ENCODE peak calls at places on chromosomes 1 and 21, in seven cellular contexts. One of them, this sample, is unnamed. For H3K9me3, the result is how much of the 10 kb centered on the place peaks cover.

GRCh38 chr1:154154534-154155181 is at the start of gene NUP210L:
- DNase-seq in A549: no peak
- DNase-seq in kidney: peak
- DNase-seq in ovary: peak
- DNase-seq in lung: peak
- DNase-seq in endothelial cell of umbilical vein: no peak
- DNase-seq in CD8-positive, alpha-beta memory T cell: no peak
- DNase-seq in this sample: no peak

GRCh38 chr21:16534408-16535099 is 804.8 kb downstream of the USP25 start:
- DNase-seq in kidney: peak
- DNase-seq in A549: peak
- DNase-seq in endothelial cell of umbilical vein: peak
- DNase-seq in ovary: peak
- DNase-seq in lung: peak
- DNase-seq in CD8-positive, alpha-beta memory T cell: no peak
- DNase-seq in this sample: no peak

GRCh38 chr1:39407496-39407888 is 83.9 kb upstream of the BMP8A start:
- DNase-seq in lung: no peak
- DNase-seq in kidney: no peak
- DNase-seq in CD8-positive, alpha-beta memory T cell: no peak
- DNase-seq in endothelial cell of umbilical vein: no peak
- DNase-seq in ovary: no peak
- DNase-seq in A549: no peak
- DNase-seq in this sample: no peak

GRCh38 chr1:4017636-4018365 is 117.7 kb upstream of the C1orf174 start:
- DNase-seq in ovary: no peak
- DNase-seq in endothelial cell of umbilical vein: no peak
- DNase-seq in A549: no peak
- DNase-seq in CD8-positive, alpha-beta memory T cell: no peak
- DNase-seq in lung: no peak
- DNase-seq in kidney: no peak
- DNase-seq in this sample: no peak

GRCh38 chr1:171477804-171478203 is 7.5 kb upstream of the PRRC2C start:
- DNase-seq in A549: no peak
- DNase-seq in kidney: no peak
- DNase-seq in ovary: no peak
- DNase-seq in lung: no peak
- DNase-seq in CD8-positive, alpha-beta memory T cell: no peak
- DNase-seq in endothelial cell of umbilical vein: no peak
- DNase-seq in this sample: no peak

GRCh38 chr1:81379430-81379829 is 421.3 kb upstream of the ADGRL2 start:
- DNase-seq in ovary: no peak
- DNase-seq in lung: no peak
- DNase-seq in kidney: no peak
- DNase-seq in endothelial cell of umbilical vein: no peak
- DNase-seq in CD8-positive, alpha-beta memory T cell: no peak
- DNase-seq in A549: no peak
- DNase-seq in this sample: no peak

GRCh38 chr1:12549460-12550349 is 68.3 kb downstream of the DHRS3 start:
- DNase-seq in CD8-positive, alpha-beta memory T cell: no peak
- DNase-seq in A549: peak
- DNase-seq in endothelial cell of umbilical vein: peak
- DNase-seq in ovary: peak
- DNase-seq in kidney: peak
- DNase-seq in lung: no peak
- DNase-seq in this sample: no peak

GRCh38 chr21:44521928-44522752 is 17.9 kb downstream of the KRTAP10-1 start:
- DNase-seq in CD8-positive, alpha-beta memory T cell: no peak
- DNase-seq in A549: no peak
- DNase-seq in lung: no peak
- DNase-seq in ovary: no peak
- DNase-seq in kidney: peak
- DNase-seq in endothelial cell of umbilical vein: no peak
- DNase-seq in this sample: no peak

GRCh38 chr1:3684031-3684430 is 31.7 kb downstream of the TP73 start:
- DNase-seq in A549: no peak
- DNase-seq in lung: no peak
- DNase-seq in CD8-positive, alpha-beta memory T cell: no peak
- DNase-seq in endothelial cell of umbilical vein: no peak
- DNase-seq in kidney: no peak
- DNase-seq in ovary: no peak
- DNase-seq in this sample: no peak

GRCh38 chr1:162552684-162553252 is 8.8 kb upstream of the UAP1 start:
- DNase-seq in ovary: no peak
- DNase-seq in kidney: no peak
- DNase-seq in A549: no peak
- DNase-seq in endothelial cell of umbilical vein: no peak
- DNase-seq in lung: no peak
- DNase-seq in CD8-positive, alpha-beta memory T cell: no peak
- DNase-seq in this sample: no peak

GRCh38 chr21:21971384-21971783 is 973.2 kb downstream of the NCAM2 start:
- DNase-seq in ovary: no peak
- DNase-seq in lung: no peak
- DNase-seq in CD8-positive, alpha-beta memory T cell: no peak
- DNase-seq in A549: no peak
- DNase-seq in kidney: no peak
- DNase-seq in endothelial cell of umbilical vein: no peak
- DNase-seq in this sample: no peak

GRCh38 chr1:185741551-185741950 is 7.4 kb downstream of the HMCN1 start:
- DNase-seq in ovary: no peak
- DNase-seq in CD8-positive, alpha-beta memory T cell: no peak
- DNase-seq in kidney: no peak
- DNase-seq in lung: no peak
- DNase-seq in A549: no peak
- DNase-seq in endothelial cell of umbilical vein: no peak
- DNase-seq in this sample: no peak

GRCh38 chr1:151693057-151693651 is 23.4 kb downstream of the CELF3 start:
- DNase-seq in CD8-positive, alpha-beta memory T cell: no peak
- DNase-seq in lung: no peak
- DNase-seq in ovary: no peak
- DNase-seq in kidney: no peak
- DNase-seq in endothelial cell of umbilical vein: peak
- DNase-seq in A549: peak
- DNase-seq in this sample: peak

GRCh38 chr1:23452011-23452411 is 27.5 kb upstream of the TCEA3 start:
- DNase-seq in A549: no peak
- DNase-seq in lung: peak
- DNase-seq in ovary: no peak
- DNase-seq in CD8-positive, alpha-beta memory T cell: peak
- DNase-seq in endothelial cell of umbilical vein: no peak
- DNase-seq in kidney: peak
- DNase-seq in this sample: peak

GRCh38 chr1:209593747-209594146 is 10.2 kb downstream of the CAMK1G start:
- DNase-seq in CD8-positive, alpha-beta memory T cell: no peak
- DNase-seq in lung: no peak
- DNase-seq in A549: no peak
- DNase-seq in kidney: no peak
- DNase-seq in ovary: no peak
- DNase-seq in endothelial cell of umbilical vein: no peak
- DNase-seq in this sample: no peak

GRCh38 chr1:171128463-171128862 is 37.8 kb downstream of the FMO3 start:
- DNase-seq in lung: no peak
- DNase-seq in endothelial cell of umbilical vein: no peak
- DNase-seq in CD8-positive, alpha-beta memory T cell: no peak
- DNase-seq in A549: no peak
- DNase-seq in ovary: no peak
- DNase-seq in kidney: no peak
- DNase-seq in this sample: no peak

GRCh38 chr21:35088235-35088865 is 39.2 kb upstream of the RUNX1 start:
- DNase-seq in kidney: no peak
- DNase-seq in endothelial cell of umbilical vein: no peak
- DNase-seq in lung: no peak
- DNase-seq in CD8-positive, alpha-beta memory T cell: no peak
- DNase-seq in ovary: no peak
- DNase-seq in A549: no peak
- DNase-seq in this sample: no peak

GRCh38 chr21:23968722-23969647 is 1638.3 kb downstream of the MRPL39 start:
- DNase-seq in kidney: no peak
- DNase-seq in A549: no peak
- DNase-seq in CD8-positive, alpha-beta memory T cell: peak
- DNase-seq in ovary: no peak
- DNase-seq in lung: no peak
- DNase-seq in endothelial cell of umbilical vein: peak
- DNase-seq in this sample: peak

DNA sequence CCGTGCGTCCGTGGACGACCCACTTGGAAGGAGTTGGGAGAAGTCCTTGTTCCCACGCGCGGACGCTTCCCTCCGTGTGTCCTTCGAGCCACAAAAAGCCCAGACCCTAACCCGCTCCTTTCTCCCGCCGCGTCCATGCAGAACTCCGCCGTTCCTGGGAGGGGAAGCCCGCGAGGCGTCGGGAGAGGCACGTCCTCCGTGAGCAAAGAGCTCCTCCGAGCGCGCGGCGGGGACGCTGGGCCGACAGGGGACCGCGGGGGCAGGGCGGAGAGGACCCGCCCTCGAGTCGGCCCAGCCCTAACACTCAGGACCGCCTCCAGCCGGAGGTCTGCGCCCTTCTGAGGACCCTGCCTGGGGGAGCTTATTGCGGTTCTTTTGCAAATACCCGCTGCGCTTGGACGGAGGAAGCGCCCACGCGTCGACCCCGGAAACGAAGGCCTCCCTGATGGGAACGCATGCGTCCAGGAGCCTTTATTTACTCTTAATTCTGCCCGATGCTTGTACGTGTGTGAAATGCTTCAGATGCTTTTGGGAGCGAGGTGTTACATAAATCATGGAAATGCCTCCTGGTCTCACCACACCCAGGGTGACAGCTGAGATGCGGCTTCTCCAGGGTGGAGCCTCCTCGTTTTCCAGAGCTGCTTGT is 32.4 kb downstream of the PRMT2 start:
- DNase-seq in CD8-positive, alpha-beta memory T cell: no peak
- DNase-seq in endothelial cell of umbilical vein: peak
- DNase-seq in lung: no peak
- DNase-seq in ovary: no peak
- DNase-seq in kidney: peak
- DNase-seq in A549: no peak
- DNase-seq in this sample: no peak
- H3K4me3 ChIP-seq in CD8-positive, alpha-beta memory T cell: peak
- H3K4me3 ChIP-seq in endothelial cell of umbilical vein: peak
- H3K4me3 ChIP-seq in lung: peak
- H3K4me3 ChIP-seq in ovary: peak
- H3K4me3 ChIP-seq in kidney: peak
- H3K4me3 ChIP-seq in A549: peak
- H3K4me3 ChIP-seq in this sample: no peak

GRCh38 chr1:82453511-82454185 is 652.9 kb downstream of the ADGRL2 start:
- DNase-seq in kidney: no peak
- DNase-seq in ovary: no peak
- DNase-seq in lung: no peak
- DNase-seq in endothelial cell of umbilical vein: no peak
- DNase-seq in CD8-positive, alpha-beta memory T cell: no peak
- DNase-seq in A549: no peak
- DNase-seq in this sample: no peak
- H3K9me3 ChIP-seq in kidney: under half
- H3K9me3 ChIP-seq in ovary: under half
- H3K9me3 ChIP-seq in lung: under half
- H3K9me3 ChIP-seq in endothelial cell of umbilical vein: under half
- H3K9me3 ChIP-seq in CD8-positive, alpha-beta memory T cell: under half
- H3K9me3 ChIP-seq in A549: under half
- H3K9me3 ChIP-seq in this sample: under half

DNA sequence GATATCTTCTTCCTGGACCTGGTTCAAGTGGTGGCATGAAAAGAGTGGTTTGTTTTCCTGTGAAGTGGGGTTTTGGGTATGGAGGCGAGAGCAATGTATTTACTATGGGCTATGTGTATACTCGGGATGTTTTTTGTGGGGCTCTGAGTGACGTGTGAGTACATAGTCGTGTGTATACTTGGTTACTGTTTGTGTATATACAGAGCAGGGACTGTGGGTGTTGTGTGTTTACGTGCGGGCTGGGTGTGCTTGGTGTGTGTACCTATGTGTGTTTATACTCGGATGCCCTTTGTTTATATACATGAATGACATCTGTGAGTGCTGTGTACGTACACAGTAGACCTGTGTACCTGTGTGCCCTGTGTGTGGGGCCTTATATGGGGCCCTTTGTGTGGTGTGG is 50.0 kb downstream of the YARS1 start:
- DNase-seq in ovary: no peak
- DNase-seq in endothelial cell of umbilical vein: no peak
- DNase-seq in CD8-positive, alpha-beta memory T cell: no peak
- DNase-seq in lung: no peak
- DNase-seq in kidney: no peak
- DNase-seq in A549: no peak
- DNase-seq in this sample: no peak
- H3K27ac ChIP-seq in ovary: peak
- H3K27ac ChIP-seq in endothelial cell of umbilical vein: no peak
- H3K27ac ChIP-seq in CD8-positive, alpha-beta memory T cell: no peak
- H3K27ac ChIP-seq in lung: no peak
- H3K27ac ChIP-seq in kidney: no peak
- H3K27ac ChIP-seq in A549: peak
- H3K27ac ChIP-seq in this sample: no peak

GRCh38 chr1:998905-999796 is 746 bp downstream of the HES4 start:
- DNase-seq in endothelial cell of umbilical vein: no peak
- DNase-seq in kidney: peak
- DNase-seq in CD8-positive, alpha-beta memory T cell: peak
- DNase-seq in ovary: no peak
- DNase-seq in A549: no peak
- DNase-seq in lung: no peak
- DNase-seq in this sample: no peak

GRCh38 chr1:999797-1000356 is at the start of gene HES4:
- DNase-seq in CD8-positive, alpha-beta memory T cell: peak
- DNase-seq in ovary: peak
- DNase-seq in lung: peak
- DNase-seq in endothelial cell of umbilical vein: peak
- DNase-seq in kidney: peak
- DNase-seq in A549: no peak
- DNase-seq in this sample: peak

GRCh38 chr1:1001631-1002300 is 1.9 kb upstream of the HES4 start:
- DNase-seq in A549: peak
- DNase-seq in CD8-positive, alpha-beta memory T cell: peak
- DNase-seq in endothelial cell of umbilical vein: peak
- DNase-seq in lung: peak
- DNase-seq in kidney: peak
- DNase-seq in ovary: peak
- DNase-seq in this sample: peak

GRCh38 chr1:1001057-1001630 is 1.2 kb upstream of the HES4 start:
- DNase-seq in CD8-positive, alpha-beta memory T cell: no peak
- DNase-seq in kidney: peak
- DNase-seq in lung: no peak
- DNase-seq in endothelial cell of umbilical vein: no peak
- DNase-seq in A549: no peak
- DNase-seq in ovary: no peak
- DNase-seq in this sample: no peak

DNA sequence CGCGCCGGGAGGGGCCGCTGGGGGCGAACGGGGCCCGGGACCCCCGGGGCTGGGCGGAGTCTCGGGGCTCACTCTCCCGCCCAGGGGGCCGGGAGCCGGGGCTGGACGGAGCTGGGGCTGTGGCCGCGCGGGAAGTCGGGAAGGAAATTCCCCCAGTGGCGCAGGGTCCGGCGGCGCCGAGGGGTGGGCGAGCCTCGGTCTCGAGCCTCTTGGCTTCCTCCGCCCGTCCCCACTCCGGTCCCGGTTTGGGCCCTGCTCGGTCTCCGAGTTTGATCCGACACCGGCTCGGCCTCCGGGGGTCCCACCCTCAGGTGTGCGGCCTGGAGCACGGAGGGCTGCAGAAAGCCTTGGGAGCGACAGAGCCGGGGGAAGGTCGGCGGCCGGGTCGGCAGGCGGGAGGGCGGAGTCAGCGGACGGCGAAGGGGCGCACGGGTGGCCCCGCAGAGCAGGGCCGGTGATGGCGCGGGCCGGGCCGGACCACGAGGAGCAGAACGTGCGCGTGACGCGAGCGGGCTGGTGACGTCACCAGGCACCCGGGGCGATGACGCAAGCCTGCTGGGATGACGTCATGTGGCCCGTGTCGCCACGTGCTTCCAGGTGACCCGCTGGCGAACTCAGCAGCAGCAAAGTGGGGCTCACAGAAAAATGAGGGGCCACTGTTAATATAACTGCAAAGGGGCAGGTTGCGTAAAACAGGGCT is 610 bp upstream of the HES4 start:
- DNase-seq in CD8-positive, alpha-beta memory T cell: peak
- DNase-seq in endothelial cell of umbilical vein: peak
- DNase-seq in ovary: no peak
- DNase-seq in lung: peak
- DNase-seq in kidney: peak
- DNase-seq in A549: no peak
- DNase-seq in this sample: peak
- H3K4me3 ChIP-seq in CD8-positive, alpha-beta memory T cell: peak
- H3K4me3 ChIP-seq in endothelial cell of umbilical vein: peak
- H3K4me3 ChIP-seq in ovary: peak
- H3K4me3 ChIP-seq in lung: peak
- H3K4me3 ChIP-seq in kidney: peak
- H3K4me3 ChIP-seq in A549: peak
- H3K4me3 ChIP-seq in this sample: peak